ENCODE peak calls at places on chromosomes 2 and 18, in seven cellular contexts. D is AG04450; X is kidney; V is aorta; F is naive thymus-derived CD4-positive, alpha-beta T cell; L is caudate nucleus; A is esophagus squamous epithelium. O is an unnamed sample.

GRCh38 chr2:47211497-47212011 is 56.4 kb upstream of the STPG4 start:
- DNase-seq in D (no peak), X (no peak), V (no peak), F (no peak), L (no peak), A (no peak), O (peak)

GRCh38 chr2:33038799-33039198 is 92.0 kb downstream of the LTBP1 start:
- DNase-seq in D (no peak), X (no peak), V (no peak), F (no peak), L (no peak), A (no peak), O (no peak)

GRCh38 chr2:103739216-103739615 is 977.4 kb downstream of the TMEM182 start:
- DNase-seq in D (no peak), X (no peak), V (no peak), F (no peak), L (no peak), A (no peak), O (no peak)

GRCh38 chr2:25374827-25375226 is 33.1 kb upstream of the DNMT3A start:
- DNase-seq in D (no peak), X (no peak), V (peak), F (no peak), L (no peak), A (no peak), O (peak)

GRCh38 chr2:3117650-3118216 is 259.9 kb downstream of the EIPR1 start:
- DNase-seq in D (no peak), X (peak), V (no peak), F (no peak), L (no peak), A (no peak), O (peak)

GRCh38 chr2:236909802-236910201 is 175.9 kb upstream of the COPS8 start:
- DNase-seq in D (no peak), X (no peak), V (no peak), F (no peak), L (no peak), A (no peak), O (no peak)

GRCh38 chr18:75544051-75544481 is 116.6 kb upstream of the SMIM21 start:
- DNase-seq in D (no peak), X (no peak), V (no peak), F (no peak), L (no peak), A (no peak), O (no peak)

GRCh38 chr2:56729212-56729611 is 545.4 kb downstream of the CCDC85A start:
- DNase-seq in D (no peak), X (no peak), V (no peak), F (no peak), L (no peak), A (no peak), O (no peak)

GRCh38 chr2:85733121-85733960 is 20.4 kb upstream of the ATOH8 start:
- DNase-seq in D (no peak), X (no peak), V (no peak), F (no peak), L (no peak), A (no peak), O (peak)

GRCh38 chr18:8699948-8700347 is 5.4 kb upstream of the MTCL1 start:
- DNase-seq in D (no peak), X (no peak), V (no peak), F (no peak), L (no peak), A (no peak), O (no peak)

GRCh38 chr2:129935118-129935517 is 44.3 kb upstream of the RAB6C start:
- DNase-seq in D (no peak), X (no peak), V (no peak), F (no peak), L (no peak), A (no peak), O (no peak)

GRCh38 chr18:55252946-55253345 is 293.7 kb upstream of the CCDC68 start:
- DNase-seq in D (no peak), X (no peak), V (no peak), F (no peak), L (no peak), A (no peak), O (no peak)

DNA sequence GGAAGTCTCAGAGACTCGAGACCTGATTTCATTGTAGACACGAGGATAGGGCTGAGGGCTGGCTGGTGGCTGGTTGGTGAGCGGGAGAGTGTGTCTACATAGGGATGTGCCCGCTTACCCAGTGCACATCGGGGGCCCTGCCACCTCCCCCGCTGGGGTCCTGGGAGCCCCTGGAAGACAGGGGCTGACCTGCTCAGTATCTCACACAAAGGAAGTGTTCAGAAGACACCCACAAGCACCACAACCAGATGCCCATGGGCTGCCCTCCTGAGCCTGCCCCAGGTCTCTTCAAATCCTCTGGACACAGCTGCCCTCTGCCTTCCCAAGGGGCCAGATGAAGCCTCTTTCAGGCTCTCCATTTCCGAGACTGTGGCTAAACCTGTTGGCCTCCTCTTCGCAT is 43.1 kb downstream of the MYCN start:
- DNase-seq in D (no peak), X (no peak), V (no peak), F (no peak), L (no peak), A (no peak), O (peak)
- H3K27ac ChIP-seq in D (no peak), X (no peak), V (no peak), F (no peak), L (peak), A (no peak), O (peak)

DNA sequence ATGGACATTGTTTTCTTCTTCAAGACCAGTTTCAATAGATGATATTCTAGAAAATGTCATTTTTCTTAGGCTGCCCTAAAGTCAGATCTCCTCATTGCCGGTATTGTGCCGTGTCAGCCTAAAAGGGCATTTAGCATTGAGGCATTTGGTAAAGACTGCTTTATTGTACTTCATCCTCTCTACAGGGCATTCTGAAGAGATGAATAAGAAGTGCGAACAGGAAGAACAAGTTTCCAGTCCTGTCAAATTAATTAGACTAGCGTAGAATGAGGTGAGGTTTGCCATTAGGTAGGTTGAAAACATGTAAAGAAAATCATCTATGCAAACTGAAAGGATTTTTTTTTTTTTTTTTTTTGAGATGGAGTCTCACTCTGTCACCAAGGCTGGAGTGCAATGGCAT is 60.6 kb downstream of the ETAA1 start:
- DNase-seq in D (no peak), X (no peak), V (no peak), F (no peak), L (no peak), A (no peak), O (no peak)
- H3K27ac ChIP-seq in D (no peak), X (no peak), V (no peak), F (no peak), L (no peak), A (no peak), O (no peak)

GRCh38 chr2:215860076-215860475 is 153.3 kb downstream of the MREG start:
- DNase-seq in D (no peak), X (no peak), V (no peak), F (no peak), L (no peak), A (no peak), O (no peak)

GRCh38 chr2:215863687-215864086 is 149.7 kb downstream of the MREG start:
- DNase-seq in D (no peak), X (no peak), V (no peak), F (no peak), L (no peak), A (no peak), O (no peak)

GRCh38 chr2:215862211-215862610 is 151.1 kb downstream of the MREG start:
- DNase-seq in D (no peak), X (no peak), V (no peak), F (no peak), L (no peak), A (no peak), O (no peak)

GRCh38 chr2:215866594-215866993 is 146.8 kb downstream of the MREG start:
- DNase-seq in D (no peak), X (no peak), V (no peak), F (no peak), L (no peak), A (no peak), O (no peak)

GRCh38 chr2:215861607-215862033 is 151.7 kb downstream of the MREG start:
- DNase-seq in D (no peak), X (no peak), V (no peak), F (no peak), L (no peak), A (no peak), O (no peak)
- H3K27ac ChIP-seq in D (no peak), X (no peak), V (no peak), F (no peak), L (no peak), A (no peak), O (no peak)

GRCh38 chr18:32086866-32087265 is 4.8 kb upstream of the RNF138 start:
- DNase-seq in D (peak), X (no peak), V (no peak), F (no peak), L (no peak), A (no peak), O (no peak)
- H3K27ac ChIP-seq in D (no peak), X (no peak), V (no peak), F (no peak), L (no peak), A (peak), O (no peak)

DNA sequence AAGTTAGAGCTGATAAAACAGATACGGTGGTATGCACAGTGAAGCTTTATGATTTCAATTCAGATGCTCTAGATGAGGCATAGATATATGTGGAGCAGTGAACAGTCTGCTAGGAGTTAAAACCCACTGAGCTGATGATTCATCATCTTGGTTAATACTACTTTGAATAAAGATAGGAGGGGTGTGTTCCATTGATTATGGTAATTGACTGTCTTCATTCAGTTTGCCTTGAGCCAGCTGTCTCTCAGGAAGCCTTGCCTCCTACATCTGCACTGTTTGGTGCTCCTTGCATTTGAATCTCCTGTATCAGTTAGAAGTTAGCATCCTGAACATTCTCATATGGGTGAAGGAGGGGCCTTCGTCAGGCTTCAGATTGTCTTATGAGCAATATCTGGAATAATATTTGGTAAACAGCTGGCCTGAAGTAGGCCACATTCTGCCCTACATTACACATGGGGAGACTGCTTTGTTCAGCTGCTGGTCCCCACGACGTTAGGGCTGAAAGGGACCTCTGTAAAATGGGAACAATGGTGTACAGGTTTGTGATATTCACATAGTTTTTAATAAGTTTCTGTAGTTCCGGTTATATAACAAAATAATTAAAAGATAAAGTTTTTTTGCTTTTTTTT is 13.3 kb downstream of the MAP4K4 start:
- DNase-seq in D (no peak), X (no peak), V (no peak), F (no peak), L (no peak), A (no peak), O (no peak)
- H3K27ac ChIP-seq in D (no peak), X (no peak), V (no peak), F (peak), L (no peak), A (peak), O (peak)

DNA sequence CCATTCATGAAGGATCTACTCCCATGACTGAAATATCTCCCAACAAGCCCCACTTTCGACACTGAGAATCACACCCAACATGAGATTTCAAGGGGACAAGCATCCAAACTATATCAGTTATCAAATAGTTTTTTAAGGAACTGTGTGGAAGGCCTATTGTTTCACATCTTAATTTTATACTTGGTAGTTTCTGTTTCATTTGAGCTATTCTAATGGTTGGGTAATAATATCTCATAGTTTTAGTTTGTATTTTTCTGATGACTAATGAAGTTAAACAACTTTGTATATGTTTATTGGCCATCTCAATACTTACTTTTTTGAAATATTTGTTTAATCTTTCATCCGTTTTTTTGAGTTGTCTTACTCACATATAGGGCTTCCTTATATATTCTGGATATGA is 135.0 kb downstream of the SCG2 start:
- DNase-seq in D (no peak), X (no peak), V (no peak), F (no peak), L (no peak), A (no peak), O (no peak)
- H3K27ac ChIP-seq in D (no peak), X (no peak), V (no peak), F (no peak), L (no peak), A (no peak), O (no peak)

DNA sequence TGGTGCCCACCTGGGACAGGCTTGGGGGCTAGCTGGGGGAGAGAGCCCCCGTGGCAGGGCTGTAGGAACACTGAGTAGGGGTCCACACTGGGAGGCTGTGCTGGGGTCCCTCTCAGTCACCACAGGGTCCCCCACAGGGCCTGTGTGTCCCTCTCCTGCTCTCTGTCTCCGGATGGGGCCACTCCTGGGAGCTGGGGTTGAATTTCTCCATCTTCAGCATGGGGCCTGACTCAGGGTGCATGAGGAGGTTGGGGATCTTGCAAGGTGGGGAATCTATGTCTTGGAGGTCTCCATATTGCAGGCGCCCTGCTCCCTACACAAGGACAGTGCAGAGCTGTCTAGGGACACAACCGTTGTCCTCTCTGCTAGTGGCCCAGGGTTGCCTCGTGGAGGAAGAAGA is 78.7 kb upstream of the HDAC4 start:
- DNase-seq in D (no peak), X (peak), V (no peak), F (no peak), L (no peak), A (no peak), O (no peak)
- H3K27ac ChIP-seq in D (no peak), X (no peak), V (no peak), F (no peak), L (no peak), A (no peak), O (no peak)

GRCh38 chr18:9861157-9861556 is 24.6 kb upstream of the TXNDC2 start:
- DNase-seq in D (no peak), X (no peak), V (no peak), F (no peak), L (no peak), A (no peak), O (no peak)
- H3K27ac ChIP-seq in D (no peak), X (no peak), V (no peak), F (no peak), L (no peak), A (no peak), O (no peak)